ENCODE peak calls at places on chromosomes 11 and 22, in five cellular contexts. Z, H, S, C and F are unnamed samples.
A peak's percentile ranks its signal among the peaks of the same experiment; 100 is the strongest.

GRCh38 chr11:102849319-102849718 is 5.9 kb upstream of the MMP3 start:
- DNase-seq in Z (no peak), H (no peak), S (no peak), C (no peak), F (no peak)

GRCh38 chr11:128484172-128484571 is 103.2 kb downstream of the ETS1 start:
- DNase-seq in Z (no peak), H (no peak), S (no peak), C (no peak), F (no peak)

GRCh38 chr11:128201006-128201405 is 386.4 kb downstream of the ETS1 start:
- DNase-seq in Z (no peak), H (no peak), S (no peak), C (no peak), F (no peak)

GRCh38 chr11:34441814-34442213 is 3.1 kb downstream of the CAT start:
- DNase-seq in Z (no peak), H (no peak), S (no peak), C (no peak), F (no peak)

GRCh38 chr11:120400564-120401364 is 64.6 kb downstream of the ARHGEF12 start:
- DNase-seq in Z (no peak), H (no peak), S (peak; percentile 33), C (peak; percentile 41), F (no peak)

GRCh38 chr11:35862666-35863065 is 81.2 kb upstream of the LDLRAD3 start:
- DNase-seq in Z (no peak), H (no peak), S (no peak), C (no peak), F (no peak)

GRCh38 chr22:36294801-36295200 is 41.9 kb downstream of the APOL1 start:
- DNase-seq in Z (no peak), H (no peak), S (no peak), C (no peak), F (no peak)

GRCh38 chr11:123473941-123474668 is 44.0 kb downstream of the GRAMD1B start:
- DNase-seq in Z (no peak), H (no peak), S (no peak), C (no peak), F (peak; percentile 0)

GRCh38 chr11:116796548-116796947 is 4.9 kb upstream of the APOA5 start:
- DNase-seq in Z (no peak), H (no peak), S (no peak), C (no peak), F (no peak)

GRCh38 chr11:23272095-23272494 is 411.8 kb upstream of the CCDC179 start:
- DNase-seq in Z (no peak), H (no peak), S (no peak), C (no peak), F (no peak)

GRCh38 chr11:129144256-129144655 is 47.9 kb downstream of the ARHGAP32 start:
- DNase-seq in Z (no peak), H (no peak), S (no peak), C (no peak), F (no peak)

GRCh38 chr11:19639603-19640002 is 73.0 kb upstream of the NAV2 start:
- DNase-seq in Z (no peak), H (no peak), S (no peak), C (no peak), F (no peak)

GRCh38 chr11:85725510-85726258 is 39.7 kb upstream of the CCDC89 start:
- DNase-seq in Z (no peak), H (no peak), S (no peak), C (no peak), F (no peak)

GRCh38 chr11:27886765-27887328 is 186.6 kb upstream of the BDNF start:
- DNase-seq in Z (no peak), H (no peak), S (no peak), C (no peak), F (no peak)

GRCh38 chr11:8726395-8726794 is 43.8 kb downstream of the RPL27A start:
- DNase-seq in Z (no peak), H (no peak), S (no peak), C (no peak), F (no peak)

GRCh38 chr11:70159612-70160570 is 43.2 kb upstream of the FADD start:
- DNase-seq in Z (peak; percentile 87), H (no peak), S (no peak), C (peak; percentile 61), F (no peak)

GRCh38 chr11:119892311-119892808 is 163.4 kb upstream of the NECTIN1 start:
- DNase-seq in Z (no peak), H (peak; percentile 36), S (no peak), C (no peak), F (no peak)

GRCh38 chr11:47271961-47272661 is 2.2 kb downstream of the MADD start:
- DNase-seq in Z (peak; percentile 62), H (no peak), S (no peak), C (no peak), F (no peak)

GRCh38 chr11:7582338-7582985 is 68.7 kb downstream of the PPFIBP2 start:
- DNase-seq in Z (no peak), H (no peak), S (peak; percentile 31), C (no peak), F (no peak)

GRCh38 chr11:19792510-19792909 is 79.9 kb downstream of the NAV2 start:
- DNase-seq in Z (no peak), H (no peak), S (no peak), C (no peak), F (no peak)

GRCh38 chr11:119727523-119728081 is 1.4 kb downstream of the NECTIN1 start:
- DNase-seq in Z (peak; percentile 59), H (peak; percentile 48), S (no peak), C (peak; percentile 37), F (no peak)

GRCh38 chr22:20624161-20624616 is 116.8 kb downstream of the MED15 start:
- DNase-seq in Z (no peak), H (no peak), S (no peak), C (no peak), F (no peak)

GRCh38 chr22:20118572-20119020 is 1.6 kb upstream of the TRMT2A start:
- DNase-seq in Z (no peak), H (no peak), S (no peak), C (no peak), F (no peak)

GRCh38 chr22:26674211-26675190 is 17.1 kb downstream of the MIAT start:
- DNase-seq in Z (no peak), H (no peak), S (no peak), C (no peak), F (no peak)

GRCh38 chr22:19998232-19998951 is 18.2 kb downstream of the ARVCF start:
- DNase-seq in Z (no peak), H (no peak), S (no peak), C (no peak), F (no peak)

GRCh38 chr22:29117799-29118477 is 45.1 kb downstream of the KREMEN1 start:
- DNase-seq in Z (no peak), H (no peak), S (no peak), C (no peak), F (no peak)

GRCh38 chr22:36027960-36028645 is 521 bp downstream of the RBFOX2 start:
- DNase-seq in Z (no peak), H (peak; percentile 39), S (peak; percentile 8), C (peak; percentile 19), F (peak; percentile 71)

GRCh38 chr11:47494996-47495855 is 46.3 kb upstream of the RAPSN start:
- DNase-seq in Z (no peak), H (no peak), S (no peak), C (no peak), F (no peak)

GRCh38 chr11:95675585-95675984 is 114.0 kb downstream of the FAM76B start:
- DNase-seq in Z (no peak), H (no peak), S (no peak), C (no peak), F (no peak)

DNA sequence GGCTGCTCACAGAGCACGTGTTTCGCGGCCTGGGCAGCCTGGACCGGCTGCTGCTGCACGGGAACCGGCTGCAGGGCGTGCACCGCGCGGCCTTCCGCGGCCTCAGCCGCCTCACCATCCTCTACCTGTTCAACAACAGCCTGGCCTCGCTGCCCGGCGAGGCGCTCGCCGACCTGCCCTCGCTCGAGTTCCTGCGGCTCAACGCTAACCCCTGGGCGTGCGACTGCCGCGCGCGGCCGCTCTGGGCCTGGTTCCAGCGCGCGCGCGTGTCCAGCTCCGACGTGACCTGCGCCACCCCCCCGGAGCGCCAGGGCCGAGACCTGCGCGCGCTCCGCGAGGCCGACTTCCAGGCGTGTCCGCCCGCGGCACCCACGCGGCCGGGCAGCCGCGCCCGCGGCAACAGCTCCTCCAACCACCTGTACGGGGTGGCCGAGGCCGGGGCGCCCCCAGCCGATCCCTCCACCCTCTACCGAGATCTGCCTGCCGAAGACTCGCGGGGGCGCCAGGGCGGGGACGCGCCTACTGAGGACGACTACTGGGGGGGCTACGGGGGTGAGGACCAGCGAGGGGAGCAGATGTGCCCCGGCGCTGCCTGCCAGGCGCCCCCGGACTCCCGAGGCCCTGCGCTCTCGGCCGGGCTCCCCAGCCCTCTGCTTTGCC is 16.0 kb downstream of the RTN4RL2 start:
- DNase-seq in Z (peak; percentile 65), H (peak; percentile 64), S (no peak), C (peak; percentile 27), F (no peak)
- TF ChIP-seq POLR2A in Z (no peak), H (no peak), S (no peak), C (peak; percentile 8), F (no peak)

GRCh38 chr22:48394787-48395620 is 1432.7 kb downstream of the BRD1 start:
- DNase-seq in Z (no peak), H (no peak), S (no peak), C (no peak), F (no peak)

GRCh38 chr22:48396091-48396784 is 1431.4 kb downstream of the BRD1 start:
- DNase-seq in Z (no peak), H (no peak), S (no peak), C (no peak), F (no peak)

GRCh38 chr22:48398181-48398905 is 1429.3 kb downstream of the BRD1 start:
- DNase-seq in Z (no peak), H (no peak), S (no peak), C (no peak), F (no peak)

GRCh38 chr22:48396785-48397530 is 1430.7 kb downstream of the BRD1 start:
- DNase-seq in Z (no peak), H (no peak), S (no peak), C (no peak), F (no peak)

GRCh38 chr22:48397531-48398180 is 1430.0 kb downstream of the BRD1 start:
- DNase-seq in Z (no peak), H (no peak), S (no peak), C (no peak), F (no peak)
- H3K9me3 ChIP-seq in Z (no peaks in the 10 kb centered on the region), H (no peaks in the 10 kb centered on the region), S (no peaks in the 10 kb centered on the region), C (no peaks in the 10 kb centered on the region), F (no peaks in the 10 kb centered on the region)

DNA sequence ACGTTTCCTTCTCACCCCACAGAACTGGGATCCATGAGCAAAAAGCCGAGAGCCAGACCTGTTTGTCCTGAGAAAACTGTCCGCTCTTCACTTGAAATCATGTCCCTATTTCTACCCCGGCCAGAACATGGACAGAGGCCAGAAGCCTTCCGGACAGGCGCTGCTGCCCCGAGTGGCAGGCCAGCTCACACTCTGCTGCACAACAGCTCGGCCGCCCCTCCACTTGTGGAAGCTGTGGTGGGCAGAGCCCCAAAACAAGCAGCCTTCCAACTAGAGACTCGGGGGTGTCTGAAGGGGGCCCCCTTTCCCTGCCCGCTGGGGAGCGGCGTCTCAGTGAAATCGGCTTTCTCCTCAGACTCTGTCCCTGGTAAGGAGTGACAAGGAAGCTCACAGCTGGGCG is 24.0 kb downstream of the CD5 start:
- DNase-seq in Z (no peak), H (no peak), S (peak; percentile 32), C (no peak), F (no peak)
- TF ChIP-seq POLR2A in Z (no peak), H (no peak), S (no peak), C (no peak), F (no peak)

DNA sequence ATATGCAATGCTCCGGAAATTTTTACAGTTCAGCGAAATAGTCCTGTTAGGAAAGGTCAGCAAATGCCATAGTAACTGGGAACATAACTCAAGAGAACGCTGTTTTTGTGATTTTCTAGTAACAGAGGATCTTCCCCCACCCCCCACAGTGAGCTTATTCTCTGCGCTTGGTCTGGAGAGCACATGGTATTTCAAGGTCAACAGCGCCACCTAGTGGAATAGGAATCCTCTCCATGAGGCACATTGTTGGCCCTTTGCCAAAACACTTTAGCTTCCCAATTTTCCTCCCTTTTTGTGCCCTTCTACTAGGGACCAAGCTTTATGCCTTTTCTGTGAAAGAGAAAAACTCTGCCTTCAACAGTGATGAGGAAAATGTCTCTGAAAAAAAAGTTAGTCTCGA is 13.2 kb upstream of the OR4C12 start:
- DNase-seq in Z (no peak), H (peak; percentile 28), S (peak; percentile 27), C (peak; percentile 10), F (no peak)
- H3K9me3 ChIP-seq in Z (peaks cover 2% of the 10 kb centered on the region), H (no peaks in the 10 kb centered on the region), S (no peaks in the 10 kb centered on the region), C (no peaks in the 10 kb centered on the region), F (no peaks in the 10 kb centered on the region)